ENCODE peak calls at places on chromosomes 1 and 21, in seven cellular contexts. A is brain microvascular endothelial cell, H is nephron progenitor cell, L is adrenal gland, Q is GM12865, U is GM13977, V is neural crest cell. K is an unnamed sample.

GRCh38 chr1:245153645-245154428 is 948 bp upstream of the KIF26B start:
- DNase-seq in A (no peak), H (peak), L (peak), Q (peak), U (peak), V (peak), K (no peak)

GRCh38 chr1:184389446-184389845 is 2.6 kb downstream of the C1orf21 start:
- DNase-seq in A (no peak), H (no peak), L (no peak), Q (no peak), U (no peak), V (no peak), K (peak)

GRCh38 chr1:30763654-30764248 is 6.2 kb upstream of the LAPTM5 start:
- DNase-seq in A (peak), H (peak), L (peak), Q (no peak), U (no peak), V (no peak), K (no peak)

GRCh38 chr1:234826352-234826751 is 216.4 kb upstream of the IRF2BP2 start:
- DNase-seq in A (no peak), H (no peak), L (no peak), Q (no peak), U (no peak), V (no peak), K (no peak)

GRCh38 chr1:66271216-66271903 is 262.6 kb upstream of the SGIP1 start:
- DNase-seq in A (peak), H (peak), L (peak), Q (peak), U (peak), V (peak), K (peak)

GRCh38 chr1:2381741-2382620 is 9.4 kb downstream of the MORN1 start:
- DNase-seq in A (peak), H (peak), L (peak), Q (peak), U (peak), V (peak), K (peak)

GRCh38 chr1:243346481-243346880 is 90.6 kb downstream of the SDCCAG8 start:
- DNase-seq in A (no peak), H (no peak), L (no peak), Q (no peak), U (no peak), V (no peak), K (no peak)

GRCh38 chr1:213287987-213288386 is 236.9 kb downstream of the RPS6KC1 start:
- DNase-seq in A (no peak), H (no peak), L (no peak), Q (no peak), U (no peak), V (no peak), K (no peak)

GRCh38 chr1:202621446-202621845 is 88.8 kb downstream of the SYT2 start:
- DNase-seq in A (no peak), H (no peak), L (no peak), Q (no peak), U (no peak), V (no peak), K (no peak)

GRCh38 chr1:229221106-229222019 is 49.5 kb upstream of the RAB4A start:
- DNase-seq in A (peak), H (no peak), L (peak), Q (no peak), U (no peak), V (no peak), K (peak)

GRCh38 chr1:154557939-154558609 is 388 bp downstream of the UBE2Q1 start:
- DNase-seq in A (no peak), H (peak), L (peak), Q (peak), U (no peak), V (peak), K (no peak)

GRCh38 chr1:1173793-1174415 is at the start of gene TTLL10:
- DNase-seq in A (no peak), H (peak), L (peak), Q (peak), U (peak), V (no peak), K (no peak)

GRCh38 chr1:24955161-24955560 is 25.1 kb upstream of the RUNX3 start:
- DNase-seq in A (peak), H (no peak), L (no peak), Q (peak), U (no peak), V (no peak), K (peak)

GRCh38 chr1:23727362-23727811 is 15.9 kb upstream of the ELOA start:
- DNase-seq in A (no peak), H (no peak), L (peak), Q (peak), U (no peak), V (no peak), K (peak)

GRCh38 chr1:45206808-45207624 is 611 bp upstream of the ZSWIM5 start:
- DNase-seq in A (no peak), H (no peak), L (no peak), Q (no peak), U (no peak), V (no peak), K (no peak)

GRCh38 chr21:41622831-41623548 is 115.0 kb upstream of the TMPRSS2 start:
- DNase-seq in A (no peak), H (no peak), L (no peak), Q (no peak), U (no peak), V (no peak), K (no peak)

DNA sequence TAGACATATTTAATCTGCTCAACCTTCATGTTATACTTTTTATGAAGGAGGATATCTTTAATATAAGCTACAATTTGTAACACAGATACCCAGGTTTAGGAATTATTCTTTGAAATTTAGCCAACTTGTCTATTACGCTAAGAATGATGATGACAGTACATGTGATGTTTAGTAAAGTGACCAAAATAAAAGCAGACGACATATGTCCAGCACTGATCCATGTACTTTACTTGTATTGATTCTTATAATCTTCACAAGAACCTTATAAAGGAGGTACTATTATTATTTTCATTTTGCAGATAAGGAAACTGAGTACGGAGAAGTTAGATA is 37.2 kb upstream of the ATG4C start:
- DNase-seq in A (no peak), H (no peak), L (no peak), Q (no peak), U (no peak), V (no peak), K (no peak)
- TF ChIP-seq CTCF in A (no peak), H (no peak), L (no peak), Q (no peak), U (no peak), V (no peak), K (no peak)

GRCh38 chr1:191162762-191163161 is 685.1 kb upstream of the BRINP3 start:
- DNase-seq in A (no peak), H (no peak), L (no peak), Q (no peak), U (no peak), V (no peak), K (no peak)
- TF ChIP-seq CTCF in A (no peak), H (no peak), L (no peak), Q (no peak), U (no peak), V (no peak), K (no peak)

GRCh38 chr1:43983253-43983904 is 4.4 kb downstream of the B4GALT2 start:
- DNase-seq in A (no peak), H (no peak), L (no peak), Q (no peak), U (no peak), V (no peak), K (no peak)

GRCh38 chr1:43987159-43988022 is 4.0 kb upstream of the CCDC24 start:
- DNase-seq in A (no peak), H (no peak), L (no peak), Q (no peak), U (no peak), V (no peak), K (no peak)

GRCh38 chr1:43984855-43985254 is 5.8 kb downstream of the B4GALT2 start:
- DNase-seq in A (no peak), H (no peak), L (no peak), Q (no peak), U (no peak), V (no peak), K (no peak)

GRCh38 chr1:43985984-43986595 is 5.3 kb upstream of the CCDC24 start:
- DNase-seq in A (no peak), H (no peak), L (no peak), Q (no peak), U (no peak), V (no peak), K (no peak)

GRCh38 chr1:43986712-43987111 is 4.7 kb upstream of the CCDC24 start:
- DNase-seq in A (no peak), H (no peak), L (no peak), Q (no peak), U (no peak), V (no peak), K (no peak)
- TF ChIP-seq CTCF in A (peak), H (no peak), L (no peak), Q (no peak), U (no peak), V (no peak), K (no peak)

DNA sequence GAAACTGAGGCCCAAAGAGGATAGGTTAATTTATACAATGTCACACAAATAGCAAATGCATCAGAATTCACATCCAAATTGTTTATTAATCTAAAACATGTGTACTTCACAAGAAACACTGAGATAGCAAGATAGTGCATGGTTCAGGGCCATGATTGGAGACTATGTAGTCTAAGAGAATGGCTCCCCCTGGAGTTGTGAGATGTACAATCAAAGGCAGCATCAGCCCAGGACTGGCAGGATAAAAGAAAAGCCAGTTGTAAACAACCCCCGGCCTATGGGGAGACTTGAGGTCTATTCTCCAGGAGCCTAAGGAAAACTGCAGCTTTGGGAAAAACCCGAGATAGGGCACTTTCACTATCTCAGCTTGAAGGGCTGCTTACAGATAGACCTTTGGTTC is 511.0 kb downstream of the OMA1 start:
- DNase-seq in A (no peak), H (no peak), L (no peak), Q (no peak), U (no peak), V (no peak), K (peak)
- TF ChIP-seq CTCF in A (peak), H (no peak), L (no peak), Q (peak), U (peak), V (peak), K (no peak)

DNA sequence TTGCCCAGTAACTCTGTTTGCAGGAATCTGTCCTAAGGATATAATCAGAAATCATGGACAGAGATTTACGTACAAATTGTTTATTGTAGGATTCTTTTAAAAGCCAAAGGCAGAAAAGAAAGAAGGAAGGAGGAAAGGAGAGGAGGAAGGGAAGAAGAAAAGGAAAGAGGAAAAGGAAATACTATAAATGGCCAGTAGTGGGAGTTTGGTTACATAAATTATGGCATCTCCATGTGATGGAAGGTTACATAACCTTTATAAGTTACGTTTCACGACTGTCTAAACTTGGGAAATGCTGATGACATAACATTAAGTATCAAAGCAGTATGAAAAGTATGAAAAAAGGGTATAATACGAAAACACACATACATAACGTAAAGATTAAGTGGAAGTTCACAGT is 39.0 kb downstream of the SMYD2 start:
- DNase-seq in A (no peak), H (no peak), L (no peak), Q (no peak), U (no peak), V (no peak), K (no peak)
- TF ChIP-seq CTCF in A (no peak), H (no peak), L (no peak), Q (no peak), U (no peak), V (peak), K (peak)